ENCODE peak calls at places on chromosomes 11 and 22, in six cellular contexts. W, A, K, C, S and D are unnamed samples.

GRCh38 chr11:122192634-122193245 is 76.7 kb upstream of the BLID start:
- DNase-seq in S (no peak), A (no peak), K (peak; percentile 72), C (no peak), W (no peak), D (no peak)

GRCh38 chr22:37070334-37070733 is 18.8 kb downstream of the KCTD17 start:
- DNase-seq in C (no peak), A (no peak), K (no peak), W (no peak), S (no peak), D (no peak)

GRCh38 chr22:24107668-24108067 is 73.6 kb upstream of the SUSD2 start:
- DNase-seq in C (no peak), K (peak; percentile 72), W (no peak), A (no peak), S (no peak), D (peak; percentile 62)

GRCh38 chr22:23777776-23778575 is 5.3 kb downstream of the MMP11 start:
- DNase-seq in K (no peak), W (no peak), C (no peak), A (no peak), S (no peak), D (no peak)

GRCh38 chr11:6022954-6023353 is 7.6 kb downstream of the OR56A1 start:
- DNase-seq in W (peak; percentile 54), A (no peak), K (peak; percentile 11), C (no peak), S (no peak), D (no peak)

GRCh38 chr11:125166347-125166841 is 1.8 kb downstream of the PKNOX2 start:
- DNase-seq in K (no peak), W (no peak), A (no peak), C (no peak), S (no peak), D (no peak)

GRCh38 chr22:46108564-46109473 is 41.5 kb upstream of the PPARA start:
- DNase-seq in S (no peak), W (peak; percentile 23), A (no peak), C (no peak), K (peak; percentile 59), D (no peak)

GRCh38 chr11:126601550-126602215 is 246.2 kb downstream of the ST3GAL4 start:
- DNase-seq in K (no peak), A (no peak), S (no peak), C (no peak), W (no peak), D (no peak)

GRCh38 chr11:110989734-110990133 is 255.8 kb upstream of the POU2AF2 start:
- DNase-seq in S (no peak), C (no peak), W (no peak), A (no peak), K (peak; percentile 56), D (no peak)

GRCh38 chr22:41589260-41589600 is 410 bp downstream of the PMM1 start:
- DNase-seq in W (no peak), A (no peak), C (no peak), S (peak; percentile 48), K (no peak), D (no peak)

GRCh38 chr22:27420186-27420816 is 381.3 kb downstream of the MN1 start:
- DNase-seq in S (no peak), W (no peak), C (no peak), A (no peak), K (peak; percentile 41), D (no peak)

GRCh38 chr11:36492724-36493304 is 17.3 kb downstream of the TRAF6 start:
- DNase-seq in K (no peak), A (no peak), W (peak; percentile 60), S (no peak), C (no peak), D (no peak)

GRCh38 chr11:11209967-11210366 is 143.1 kb downstream of the CSNK2A3 start:
- DNase-seq in W (no peak), C (no peak), K (no peak), A (no peak), S (no peak), D (no peak)

GRCh38 chr11:6623391-6624363 is 4.5 kb upstream of the TPP1 start:
- DNase-seq in C (no peak), A (no peak), K (no peak), S (no peak), W (no peak), D (no peak)

GRCh38 chr11:118625036-118625690 is 17.7 kb downstream of the PHLDB1 start:
- DNase-seq in S (no peak), K (no peak), A (no peak), C (no peak), W (no peak), D (no peak)

GRCh38 chr11:89381094-89381493 is 110.1 kb downstream of the NOX4 start:
- DNase-seq in S (no peak), A (no peak), W (no peak), K (peak; percentile 99), C (no peak), D (no peak)

GRCh38 chr11:115184901-115185300 is 319.3 kb downstream of the CADM1 start:
- DNase-seq in S (no peak), W (no peak), A (no peak), C (no peak), K (no peak), D (no peak)

GRCh38 chr11:130213143-130213978 is 53.8 kb downstream of the ST14 start:
- DNase-seq in K (no peak), S (peak; percentile 81), A (peak; percentile 69), W (peak; percentile 58), C (peak; percentile 25), D (peak; percentile 54)

GRCh38 chr11:66339163-66339675 is 3.0 kb upstream of the RIN1 start:
- DNase-seq in S (no peak), K (no peak), A (no peak), C (no peak), W (no peak), D (no peak)

GRCh38 chr22:46843691-46844297 is 81.3 kb downstream of the TBC1D22A start:
- DNase-seq in K (peak; percentile 51), A (no peak), S (no peak), W (no peak), C (no peak), D (no peak)

GRCh38 chr11:111403021-111403725 is 24.1 kb upstream of the POU2AF1 start:
- DNase-seq in S (no peak), A (no peak), W (no peak), C (no peak), K (no peak), D (no peak)

GRCh38 chr11:113681711-113682410 is 24.2 kb downstream of the TMPRSS5 start:
- DNase-seq in K (peak; percentile 43), W (no peak), A (no peak), C (no peak), S (no peak), D (no peak)

GRCh38 chr11:108483163-108483562 is 15.0 kb downstream of the POGLUT3 start:
- DNase-seq in C (no peak), A (no peak), S (no peak), W (no peak), K (peak; percentile 70), D (no peak)